ENCODE peak calls at places on chromosomes 12 and 14, in ten cellular contexts. L is testis; Z is heart left ventricle; T is prostate gland; R is naive thymus-derived CD4-positive, alpha-beta T cell; B is A549; G is fibroblast of lung; P is mesenchymal stem cell; K is aorta; C is transverse colon. E is an unnamed sample.

GRCh38 chr14:35470775-35471174 is 63.2 kb upstream of the INSM2 start:
- DNase-seq in L (no peak), Z (no peak), T (no peak), R (no peak), B (no peak), G (peak; percentile 20), P (peak; percentile 24), K (no peak), C (no peak), E (no peak)

GRCh38 chr14:32693114-32693513 is 245.6 kb upstream of the NPAS3 start:
- DNase-seq in L (no peak), Z (no peak), T (no peak), R (no peak), B (no peak), G (peak; percentile 49), P (peak; percentile 57), K (no peak), C (peak; percentile 43), E (no peak)

GRCh38 chr14:74964787-74965769 is 9.7 kb upstream of the PGF start:
- DNase-seq in L (no peak), Z (no peak), T (no peak), R (no peak), B (no peak), G (peak; percentile 11), P (peak; percentile 43), K (no peak), C (no peak), E (no peak)

GRCh38 chr12:95608252-95609033 is 57.2 kb upstream of the USP44 start:
- DNase-seq in L (no peak), Z (peak; percentile 66), T (no peak), R (no peak), B (peak; percentile 46), G (peak; percentile 85), P (peak; percentile 46), K (peak; percentile 89), C (no peak), E (no peak)

GRCh38 chr12:6264402-6265037 is 46.0 kb upstream of the PLEKHG6 start:
- DNase-seq in L (no peak), Z (no peak), T (no peak), R (no peak), B (no peak), G (no peak), P (no peak), K (no peak), C (peak; percentile 67), E (no peak)

GRCh38 chr14:35159742-35160409 is 37.5 kb downstream of the PRORP start:
- DNase-seq in L (no peak), Z (no peak), T (no peak), R (no peak), B (peak; percentile 85), G (peak; percentile 89), P (peak; percentile 97), K (no peak), C (no peak), E (no peak)

GRCh38 chr14:75050852-75051555 is at the start of gene MLH3:
- DNase-seq in L (peak; percentile 88), Z (peak; percentile 88), T (peak; percentile 80), R (peak; percentile 78), B (peak; percentile 93), G (peak; percentile 76), P (peak; percentile 76), K (peak; percentile 96), C (peak; percentile 89), E (peak; percentile 72)

GRCh38 chr12:41981758-41982157 is 162.9 kb downstream of the GXYLT1 start:
- DNase-seq in L (no peak), Z (no peak), T (no peak), R (no peak), B (peak; percentile 28), G (peak; percentile 54), P (no peak), K (no peak), C (no peak), E (no peak)

GRCh38 chr14:33509927-33510535 is 440.8 kb downstream of the EGLN3 start:
- DNase-seq in L (no peak), Z (no peak), T (no peak), R (no peak), B (no peak), G (peak; percentile 64), P (peak; percentile 86), K (no peak), C (no peak), E (no peak)

GRCh38 chr12:23909559-23909958 is 39.9 kb downstream of the SOX5 start:
- DNase-seq in L (no peak), Z (no peak), T (no peak), R (no peak), B (no peak), G (no peak), P (no peak), K (no peak), C (no peak), E (no peak)

GRCh38 chr12:11584213-11584855 is 65.1 kb upstream of the ETV6 start:
- DNase-seq in L (no peak), Z (no peak), T (no peak), R (no peak), B (no peak), G (no peak), P (no peak), K (no peak), C (no peak), E (no peak)

GRCh38 chr12:14910090-14910915 is 24.6 kb upstream of the MGP start:
- DNase-seq in L (no peak), Z (no peak), T (no peak), R (no peak), B (no peak), G (no peak), P (no peak), K (no peak), C (no peak), E (no peak)

GRCh38 chr14:91284146-91284790 is 39.8 kb upstream of the GPR68 start:
- DNase-seq in L (peak; percentile 42), Z (no peak), T (no peak), R (no peak), B (no peak), G (peak; percentile 69), P (peak; percentile 78), K (no peak), C (no peak), E (no peak)

GRCh38 chr12:51520576-51521325 is 70.3 kb upstream of the SCN8A start:
- DNase-seq in L (no peak), Z (no peak), T (no peak), R (no peak), B (no peak), G (no peak), P (no peak), K (no peak), C (no peak), E (no peak)

GRCh38 chr14:103296987-103297386 is 37.0 kb upstream of the EIF5 start:
- DNase-seq in L (no peak), Z (no peak), T (no peak), R (no peak), B (no peak), G (no peak), P (no peak), K (peak; percentile 41), C (no peak), E (no peak)

GRCh38 chr14:58072288-58073071 is 79.5 kb downstream of the ARMH4 start:
- DNase-seq in L (peak; percentile 47), Z (peak; percentile 51), T (peak; percentile 35), R (peak; percentile 43), B (peak; percentile 63), G (peak; percentile 78), P (peak; percentile 71), K (no peak), C (peak; percentile 41), E (no peak)

GRCh38 chr12:48796976-48797375 is 8.1 kb upstream of the ADCY6 start:
- DNase-seq in L (no peak), Z (no peak), T (no peak), R (no peak), B (no peak), G (no peak), P (no peak), K (no peak), C (no peak), E (no peak)

GRCh38 chr12:124623344-124623885 is 56.0 kb upstream of the NCOR2 start:
- DNase-seq in L (no peak), Z (no peak), T (no peak), R (no peak), B (no peak), G (no peak), P (no peak), K (no peak), C (no peak), E (no peak)

GRCh38 chr12:120438495-120439198 is 734 bp downstream of the COX6A1 start:
- DNase-seq in L (no peak), Z (no peak), T (no peak), R (no peak), B (no peak), G (no peak), P (peak; percentile 11), K (no peak), C (no peak), E (no peak)

GRCh38 chr12:109818900-109819500 is 14.2 kb downstream of the TRPV4 start:
- DNase-seq in L (no peak), Z (no peak), T (peak; percentile 54), R (no peak), B (no peak), G (peak; percentile 22), P (peak; percentile 9), K (no peak), C (no peak), E (no peak)
- H3K9me3 ChIP-seq in L (no peaks in the 10 kb centered on the region), Z (no peaks in the 10 kb centered on the region), T (no peaks in the 10 kb centered on the region), R (no peaks in the 10 kb centered on the region), B (no peaks in the 10 kb centered on the region), G (no peaks in the 10 kb centered on the region), P (peaks cover 2% of the 10 kb centered on the region), K (no peaks in the 10 kb centered on the region), C (no peaks in the 10 kb centered on the region), E (no peaks in the 10 kb centered on the region)

DNA sequence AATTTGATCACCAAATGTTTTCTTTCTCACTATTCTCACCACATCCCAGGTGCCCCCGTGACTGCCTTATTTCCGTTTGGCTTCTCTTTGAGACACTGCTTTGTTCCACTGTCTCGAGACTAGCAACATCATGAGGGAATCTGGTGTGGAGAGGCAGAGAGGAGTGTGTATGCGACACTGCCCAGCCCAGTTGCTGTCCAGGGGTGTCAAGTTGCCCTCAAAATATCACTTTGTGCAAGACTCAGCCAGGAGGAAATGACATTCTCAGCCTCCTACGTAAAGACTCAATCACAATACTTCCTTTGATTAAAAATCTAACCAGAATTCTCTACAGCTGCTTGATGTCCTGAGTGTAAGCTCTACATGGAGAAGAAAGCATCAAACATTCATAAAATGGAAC is 48.2 kb upstream of the EEA1 start:
- DNase-seq in L (no peak), Z (no peak), T (no peak), R (peak; percentile 51), B (no peak), G (no peak), P (no peak), K (no peak), C (no peak), E (no peak)
- H3K9me3 ChIP-seq in L (no peaks in the 10 kb centered on the region), Z (no peaks in the 10 kb centered on the region), T (no peaks in the 10 kb centered on the region), R (peaks cover 10% of the 10 kb centered on the region), B (peaks cover 13% of the 10 kb centered on the region), G (no peaks in the 10 kb centered on the region), P (peaks cover 16% of the 10 kb centered on the region), K (peaks cover 3% of the 10 kb centered on the region), C (peaks cover 11% of the 10 kb centered on the region), E (peaks cover 3% of the 10 kb centered on the region)

GRCh38 chr14:19906665-19907064 is 13.7 kb upstream of the OR4K5 start:
- DNase-seq in L (no peak), Z (no peak), T (no peak), R (no peak), B (no peak), G (no peak), P (no peak), K (no peak), C (no peak), E (no peak)
- H3K9me3 ChIP-seq in L (no peaks in the 10 kb centered on the region), Z (no peaks in the 10 kb centered on the region), T (no peaks in the 10 kb centered on the region), R (no peaks in the 10 kb centered on the region), B (no peaks in the 10 kb centered on the region), G (no peaks in the 10 kb centered on the region), P (peaks cover 13% of the 10 kb centered on the region), K (no peaks in the 10 kb centered on the region), C (no peaks in the 10 kb centered on the region), E (no peaks in the 10 kb centered on the region)

GRCh38 chr12:56864318-56864717 is 69.9 kb downstream of the SDR9C7 start:
- DNase-seq in L (no peak), Z (no peak), T (no peak), R (no peak), B (no peak), G (no peak), P (no peak), K (no peak), C (no peak), E (no peak)
- H3K9me3 ChIP-seq in L (no peaks in the 10 kb centered on the region), Z (no peaks in the 10 kb centered on the region), T (no peaks in the 10 kb centered on the region), R (peaks cover 42% of the 10 kb centered on the region), B (peaks cover 58% of the 10 kb centered on the region), G (no peaks in the 10 kb centered on the region), P (peaks cover 69% of the 10 kb centered on the region), K (peaks cover 15% of the 10 kb centered on the region), C (peaks cover 36% of the 10 kb centered on the region), E (no peaks in the 10 kb centered on the region)

E was measured in T-helper 17 cell.